ENCODE peak calls at places on chromosome 4, in eight cellular contexts. C is EH; Y is OCI-LY7; U is brain pericyte; Q is activated CD4-positive, alpha-beta T cell treated with anti-CD3 and anti-CD28 coated beads, Interleukin-2, amount 10 ng/mL, durations not matched to agents 7 days and 5 days; E is body of pancreas; B is brain microvascular endothelial cell; K is stimulated activated CD8-positive, alpha-beta memory T cell treated with anti-CD3 and anti-CD28 coated beads, Interleukin-15, amount 100 ng/mL, for 48 hours. D is an unnamed sample.

GRCh38 chr4:140937866-140938265 is 181.7 kb upstream of the TBC1D9 start:
- DNase-seq in C (peak; percentile 97), Y (no peak), U (no peak), Q (no peak), E (no peak), B (peak; percentile 81), K (no peak), D (no peak)

GRCh38 chr4:151854731-151855130 is 93.9 kb upstream of the GATB start:
- DNase-seq in C (peak; percentile 46), Y (no peak), U (no peak), Q (no peak), E (no peak), B (no peak), K (no peak), D (no peak)

GRCh38 chr4:76697129-76697803 is 200.7 kb downstream of the SOWAHB start:
- DNase-seq in C (no peak), Y (no peak), U (no peak), Q (peak; percentile 31), E (no peak), B (no peak), K (no peak), D (no peak)

GRCh38 chr4:118997601-118998000 is 108.9 kb downstream of the SYNPO2 start:
- DNase-seq in C (peak; percentile 87), Y (no peak), U (no peak), Q (no peak), E (no peak), B (no peak), K (no peak), D (no peak)

GRCh38 chr4:42172391-42172790 is 19.9 kb upstream of the BEND4 start:
- DNase-seq in C (no peak), Y (no peak), U (no peak), Q (no peak), E (no peak), B (no peak), K (no peak), D (no peak)

GRCh38 chr4:1044469-1045192 is 33.2 kb downstream of the FGFRL1 start:
- DNase-seq in C (no peak), Y (no peak), U (no peak), Q (no peak), E (peak; percentile 3), B (no peak), K (no peak), D (no peak)

GRCh38 chr4:89298160-89298559 is 9.4 kb downstream of the GPRIN3 start:
- DNase-seq in C (no peak), Y (peak; percentile 90), U (no peak), Q (peak; percentile 65), E (no peak), B (no peak), K (no peak), D (no peak)

GRCh38 chr4:92299152-92299551 is 4.6 kb upstream of the GRID2 start:
- DNase-seq in C (no peak), Y (no peak), U (no peak), Q (no peak), E (no peak), B (no peak), K (no peak), D (no peak)

GRCh38 chr4:33323393-33323792 is 2603.2 kb downstream of the PCDH7 start:
- DNase-seq in C (no peak), Y (no peak), U (no peak), Q (no peak), E (no peak), B (no peak), K (no peak), D (no peak)